ENCODE peak calls at places on chromosomes 11 and 22, in seven cellular contexts. Q, S, G, K, I, N and E are unnamed samples.
A peak's percentile ranks its signal among the peaks of the same experiment; 100 is the strongest.

GRCh38 chr11:6926208-6927029 is at the start of gene ZNF215:
- DNase-seq in I (peak; percentile 89), N (peak; percentile 19), Q (peak; percentile 89), K (peak; percentile 89), G (peak; percentile 41), S (peak; percentile 73), E (peak; percentile 42)

GRCh38 chr11:124179311-124179710 is 3.8 kb upstream of the OR10D3 start:
- DNase-seq in G (no peak), Q (no peak), N (no peak), I (no peak), K (peak; percentile 1), S (peak; percentile 26), E (no peak)

GRCh38 chr11:94674005-94674491 is 94.1 kb upstream of the AMOTL1 start:
- DNase-seq in N (peak; percentile 76), Q (no peak), K (no peak), I (no peak), G (no peak), S (no peak), E (no peak)

GRCh38 chr11:106087815-106088435 is 10.5 kb downstream of the AASDHPPT start:
- DNase-seq in S (peak; percentile 74), K (peak; percentile 78), G (no peak), N (no peak), I (peak; percentile 70), Q (no peak), E (peak; percentile 31)

GRCh38 chr22:48335442-48336139 is 1492.1 kb downstream of the BRD1 start:
- DNase-seq in S (no peak), I (no peak), Q (no peak), G (no peak), K (no peak), N (no peak), E (no peak)

GRCh38 chr11:70158201-70158600 is 44.9 kb upstream of the FADD start:
- DNase-seq in N (no peak), S (peak; percentile 13), K (peak; percentile 18), I (peak; percentile 16), Q (no peak), G (no peak), E (no peak)

GRCh38 chr11:1694064-1694845 is 2.7 kb upstream of the KRTAP5-6 start:
- DNase-seq in N (peak; percentile 50), K (peak; percentile 92), S (peak; percentile 71), I (peak; percentile 82), G (peak; percentile 36), Q (peak; percentile 74), E (peak; percentile 55)

GRCh38 chr11:110147965-110148709 is 54.9 kb downstream of the ZC3H12C start:
- DNase-seq in G (no peak), K (peak; percentile 66), I (peak; percentile 91), N (no peak), S (peak; percentile 83), Q (no peak), E (no peak)

GRCh38 chr11:103266167-103266831 is 157.1 kb downstream of the DYNC2H1 start:
- DNase-seq in N (no peak), K (no peak), Q (no peak), I (no peak), G (no peak), S (no peak), E (no peak)

GRCh38 chr11:11480951-11481350 is 127.9 kb upstream of the CSNK2A3 start:
- DNase-seq in Q (no peak), I (no peak), N (no peak), K (peak; percentile 15), G (no peak), S (no peak), E (no peak)

GRCh38 chr11:93570759-93571413 is 27.7 kb upstream of the SMCO4 start:
- DNase-seq in K (peak; percentile 61), I (peak; percentile 29), S (peak; percentile 78), N (peak; percentile 5), Q (no peak), G (no peak), E (no peak)

DNA sequence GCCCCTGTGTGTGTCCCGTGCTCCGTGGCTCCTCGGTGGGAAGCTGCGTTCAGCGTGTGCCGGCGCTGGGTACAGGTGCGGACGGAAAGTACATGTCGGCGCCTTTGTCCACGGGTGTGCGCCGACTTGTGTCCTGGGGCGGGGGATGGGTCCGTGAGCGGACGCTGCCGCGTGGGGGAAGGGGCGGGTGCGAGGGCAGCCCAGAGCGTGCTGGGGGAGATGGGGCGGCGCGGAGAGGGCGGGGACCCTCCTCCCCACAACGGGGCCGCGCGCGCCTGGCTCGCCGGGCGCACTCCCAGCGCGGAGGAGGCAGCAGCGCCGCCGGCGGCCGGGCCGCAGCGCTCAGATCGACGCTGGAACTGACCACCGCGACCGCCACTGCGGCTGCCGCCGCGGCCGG is 33.6 kb upstream of the RELT start:
- DNase-seq in K (peak; percentile 43), Q (no peak), N (no peak), S (no peak), G (no peak), I (no peak), E (no peak)
- H3K4me3 ChIP-seq in K (no peak overlapping the region), Q (no peak overlapping the region), N (peak overlapping the region; percentile 46), S (peak overlapping the region; percentile 4), G (peak overlapping the region; percentile 54), I (peak overlapping the region; percentile 11), E (no peak overlapping the region)

GRCh38 chr11:3159296-3160190 is 5.6 kb downstream of the OSBPL5 start:
- DNase-seq in Q (no peak), S (peak; percentile 58), G (no peak), I (no peak), N (peak; percentile 54), K (peak; percentile 65), E (no peak)
- H3K4me3 ChIP-seq in Q (no peak overlapping the region), S (peak overlapping the region; percentile 70), G (peak overlapping the region; percentile 88), I (peak overlapping the region; percentile 57), N (peak overlapping the region; percentile 68), K (peak overlapping the region; percentile 55), E (no peak overlapping the region)

GRCh38 chr11:126879516-126879915 is 121.1 kb downstream of the KIRREL3 start:
- DNase-seq in G (no peak), K (no peak), N (no peak), Q (no peak), I (no peak), S (no peak), E (no peak)
- H3K4me3 ChIP-seq in G (no peak overlapping the region), K (no peak overlapping the region), N (no peak overlapping the region), Q (no peak overlapping the region), I (no peak overlapping the region), S (no peak overlapping the region), E (no peak overlapping the region)

GRCh38 chr11:32435947-32436750 is 810 bp upstream of the WT1 start:
- DNase-seq in Q (no peak), K (no peak), N (no peak), G (no peak), S (no peak), I (peak; percentile 71), E (no peak)

GRCh38 chr11:32434387-32435151 is 770 bp downstream of the WT1 start:
- DNase-seq in Q (no peak), G (no peak), K (no peak), N (no peak), S (no peak), I (peak; percentile 75), E (no peak)

GRCh38 chr11:32435152-32435480 is 223 bp downstream of the WT1 start:
- DNase-seq in K (no peak), Q (no peak), S (no peak), I (peak; percentile 62), G (no peak), N (no peak), E (no peak)

GRCh38 chr11:32436751-32437405 is 1.5 kb upstream of the WT1 start:
- DNase-seq in S (no peak), Q (no peak), G (no peak), K (no peak), N (no peak), I (no peak), E (no peak)

GRCh38 chr11:32435511-32435946 is at the start of gene WT1:
- DNase-seq in S (no peak), K (no peak), Q (no peak), I (peak; percentile 86), G (no peak), N (no peak), E (no peak)
- H3K4me3 ChIP-seq in S (no peak within 1 kb of the TSS), K (no peak within 1 kb of the TSS), Q (no peak within 1 kb of the TSS), I (peak within 1 kb of the TSS; percentile 69), G (peak within 1 kb of the TSS; percentile 51), N (no peak within 1 kb of the TSS), E (no peak within 1 kb of the TSS)

DNA sequence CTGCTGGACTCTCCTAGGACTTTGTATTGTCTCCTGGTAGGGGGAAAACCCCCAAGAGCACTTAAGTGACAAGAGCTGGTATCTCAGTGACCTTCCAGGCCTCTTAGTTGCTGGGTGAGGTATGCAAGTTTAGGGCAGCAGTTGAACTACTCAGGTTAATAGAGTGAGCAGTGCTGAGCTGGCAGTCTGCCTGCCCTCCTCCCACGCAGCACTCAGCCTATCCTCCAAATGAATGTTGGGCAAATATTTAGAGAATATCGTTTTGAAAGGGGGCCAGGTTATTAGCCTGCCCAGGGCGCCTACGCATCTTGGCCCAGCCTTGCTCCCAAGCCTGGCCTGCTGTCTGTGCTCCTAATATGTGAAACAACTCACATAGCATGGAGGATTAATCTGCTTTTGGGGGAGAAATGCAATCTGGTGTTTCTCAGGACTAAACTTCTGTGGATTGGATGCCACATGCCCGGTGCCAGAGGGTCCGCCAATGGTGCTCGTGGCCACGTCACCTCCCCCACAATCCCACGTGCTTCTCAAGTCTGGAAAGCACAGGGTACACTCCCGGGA is 67.5 kb downstream of the SPON1 start:
- DNase-seq in Q (no peak), S (peak; percentile 59), K (peak; percentile 88), I (peak; percentile 91), N (no peak), G (peak; percentile 59), E (no peak)
- H3K4me3 ChIP-seq in Q (no peak overlapping the region), S (no peak overlapping the region), K (no peak overlapping the region), I (no peak overlapping the region), N (no peak overlapping the region), G (peak overlapping the region; percentile 43), E (no peak overlapping the region)

DNA sequence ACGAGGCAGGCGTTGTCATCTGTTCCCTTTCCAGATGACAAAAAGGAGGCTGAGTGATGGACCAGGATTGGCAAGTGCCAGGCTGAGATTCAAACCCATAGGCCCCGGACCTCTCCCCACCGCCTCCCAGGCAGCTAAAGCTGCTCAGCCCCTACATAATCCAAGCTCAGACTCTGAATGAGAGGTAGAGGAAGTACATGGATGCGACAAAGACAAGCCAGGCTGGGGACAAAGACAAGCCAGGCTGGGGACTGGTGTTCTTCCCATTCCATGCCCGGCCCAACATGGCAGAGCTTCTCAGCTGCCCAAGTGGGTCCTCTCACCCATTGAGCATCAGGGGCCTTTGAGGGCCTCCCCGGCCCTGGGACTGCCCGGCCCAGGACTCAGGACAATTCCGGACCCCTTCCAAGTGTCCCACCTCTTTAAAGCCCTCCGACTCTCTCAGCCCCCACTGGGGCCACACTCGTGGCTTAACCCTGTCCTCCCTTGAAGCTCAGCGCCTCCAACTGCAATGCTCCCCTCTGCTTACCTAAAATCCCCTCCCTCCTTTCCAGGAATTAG is 4.8 kb downstream of the MFNG start:
- DNase-seq in Q (no peak), G (no peak), S (no peak), I (no peak), K (no peak), N (no peak), E (no peak)
- H3K4me3 ChIP-seq in Q (no peak overlapping the region), G (no peak overlapping the region), S (no peak overlapping the region), I (no peak overlapping the region), K (no peak overlapping the region), N (no peak overlapping the region), E (no peak overlapping the region)